ENCODE peak calls at places on chromosomes 6 and 20, in eight cellular contexts. Z is T-cell; U is neural progenitor cell; M is activated T-cell treated with anti-CD3 and anti-CD28 coated beads for 1 hour; Y is hypothalamus; D is stimulated activated CD4-positive, alpha-beta T cell treated with anti-CD3 and anti-CD28 coated beads, TNF-alpha, amount 100 ng/mL, for 48 hours; E is IMR-90; V is MV-4-11. B is an unnamed sample.

GRCh38 chr6:115668781-115669180 is 391.9 kb downstream of the FRK start:
- DNase-seq in V (no peak), D (no peak), U (no peak), M (no peak), E (no peak), Y (no peak), Z (no peak), B (no peak)

GRCh38 chr6:89925826-89926225 is 31.6 kb downstream of the GJA10 start:
- DNase-seq in Y (no peak), D (no peak), V (peak), M (no peak), U (no peak), E (peak), Z (no peak), B (no peak)

GRCh38 chr6:166561766-166562165 is 24.7 kb downstream of the RAMACL start:
- DNase-seq in V (no peak), Z (no peak), D (no peak), M (no peak), Y (no peak), U (no peak), E (peak), B (no peak)

GRCh38 chr20:60053125-60053812 is 95.0 kb downstream of the CDH26 start:
- DNase-seq in U (no peak), Z (no peak), Y (no peak), M (no peak), V (peak), D (no peak), E (no peak), B (no peak)

GRCh38 chr6:161128680-161129196 is 137.2 kb downstream of the MAP3K4 start:
- DNase-seq in V (no peak), D (peak), Z (no peak), Y (no peak), E (peak), U (no peak), M (no peak), B (no peak)

GRCh38 chr20:49270177-49270576 is 7.7 kb downstream of the ZNFX1 start:
- DNase-seq in E (peak), Z (no peak), D (no peak), Y (no peak), M (no peak), U (no peak), V (no peak), B (no peak)

GRCh38 chr6:78966542-78966941 is 99.2 kb downstream of the IRAK1BP1 start:
- DNase-seq in V (no peak), Z (no peak), E (no peak), D (no peak), M (no peak), Y (no peak), U (no peak), B (no peak)

GRCh38 chr20:15077733-15078132 is 740.3 kb upstream of the FLRT3 start:
- DNase-seq in Z (no peak), E (no peak), Y (no peak), U (peak), M (no peak), V (no peak), D (no peak), B (no peak)

GRCh38 chr6:87653074-87653962 is 48.7 kb downstream of the AKIRIN2 start:
- DNase-seq in U (peak), Z (no peak), V (no peak), D (no peak), Y (no peak), E (no peak), M (no peak), B (no peak)

GRCh38 chr20:32482251-32483220 is 102.6 kb downstream of the NOL4L start:
- DNase-seq in M (peak), U (peak), Z (peak), V (peak), E (no peak), D (no peak), Y (peak), B (no peak)

GRCh38 chr6:127592964-127593363 is 16.0 kb downstream of the C6orf58 start:
- DNase-seq in U (no peak), Z (no peak), Y (no peak), E (no peak), V (no peak), D (no peak), M (no peak), B (no peak)